ENCODE peak calls at places on chromosomes 16 and 17, in five cellular contexts. S, Q, Z, M and U are unnamed samples.

GRCh38 chr16:64397042-64397441 is 724.8 kb downstream of the CDH11 start:
- DNase-seq in M (no peak), S (no peak), Q (no peak), Z (no peak), U (no peak)

GRCh38 chr17:79658811-79659207 is 48.0 kb upstream of the RBFOX3 start:
- DNase-seq in Z (no peak), Q (peak), S (peak), M (peak), U (peak)

GRCh38 chr17:18115517-18115916 is 7.0 kb downstream of the MYO15A start:
- DNase-seq in M (no peak), Q (no peak), S (no peak), Z (no peak), U (no peak)

GRCh38 chr16:52597772-52598483 is 51.0 kb upstream of the TOX3 start:
- DNase-seq in Q (no peak), Z (no peak), M (peak), S (peak), U (no peak)

GRCh38 chr16:85912271-85912974 is 13.5 kb downstream of the IRF8 start:
- DNase-seq in Z (no peak), Q (no peak), M (no peak), S (no peak), U (no peak)

GRCh38 chr16:25893332-25893731 is 201.6 kb downstream of the HS3ST4 start:
- DNase-seq in M (no peak), S (no peak), Z (no peak), Q (no peak), U (no peak)

GRCh38 chr16:84312783-84313382 is 18.2 kb downstream of the WFDC1 start:
- DNase-seq in M (no peak), S (peak), Z (no peak), Q (no peak), U (no peak)

GRCh38 chr16:66508261-66508913 is 41.5 kb downstream of the TK2 start:
- DNase-seq in Q (no peak), S (no peak), M (no peak), Z (no peak), U (no peak)

GRCh38 chr16:63613701-63614100 is 1508.2 kb downstream of the CDH11 start:
- DNase-seq in Z (no peak), S (no peak), Q (no peak), M (peak), U (no peak)

GRCh38 chr16:88789593-88789992 is 4.6 kb upstream of the PIEZO1 start:
- DNase-seq in S (no peak), Z (no peak), M (no peak), Q (no peak), U (no peak)

GRCh38 chr16:88792078-88792550 is 7.1 kb upstream of the PIEZO1 start:
- DNase-seq in M (no peak), S (no peak), Q (no peak), Z (no peak), U (no peak)

GRCh38 chr16:88787579-88788314 is 2.7 kb upstream of the PIEZO1 start:
- DNase-seq in M (peak), Z (no peak), Q (no peak), S (no peak), U (no peak)

GRCh38 chr16:88792668-88793587 is 7.9 kb upstream of the PIEZO1 start:
- DNase-seq in S (peak), Z (no peak), Q (no peak), M (no peak), U (no peak)

DNA sequence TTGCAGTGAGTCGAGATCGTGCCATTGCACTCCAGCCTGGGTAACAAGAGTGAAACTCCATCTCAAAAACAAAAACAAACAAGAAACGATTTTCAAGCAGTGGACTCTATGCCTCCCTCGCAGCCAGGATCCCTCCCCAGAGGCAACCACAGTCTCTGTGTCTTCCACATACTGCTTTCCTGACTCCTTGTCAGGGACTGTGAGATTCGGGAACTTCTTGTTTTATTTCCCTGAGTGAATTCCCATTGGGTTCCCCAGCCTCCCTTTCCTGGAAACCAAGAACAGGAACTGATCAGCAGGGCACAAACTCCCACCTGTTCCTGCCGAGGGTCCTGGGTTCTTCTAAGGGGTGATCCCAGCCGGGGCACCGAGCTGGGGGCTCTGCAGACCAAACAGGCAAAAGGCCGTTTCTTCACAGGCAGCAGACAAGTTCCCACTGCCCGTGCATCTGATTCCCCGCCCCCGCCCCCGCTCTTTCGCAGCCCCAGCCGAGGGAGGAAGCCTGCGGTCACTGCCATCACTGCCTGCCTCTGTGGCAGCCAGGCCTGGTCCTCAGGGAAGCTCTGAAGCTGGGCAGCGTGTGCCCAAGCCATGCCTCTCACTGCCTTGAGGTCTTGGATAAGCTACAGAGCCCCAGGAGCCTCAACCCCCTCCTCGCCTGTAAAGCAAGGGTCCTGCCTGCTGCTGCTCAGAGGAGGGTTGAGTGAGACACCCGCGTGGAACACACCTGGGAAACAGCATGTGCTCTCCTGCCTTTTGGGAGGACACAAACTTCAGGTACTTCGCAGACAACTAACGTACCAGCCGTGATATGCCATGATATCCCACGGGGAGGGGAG is 5.5 kb upstream of the PIEZO1 start:
- DNase-seq in Q (no peak), Z (no peak), S (peak), M (no peak), U (no peak)
- TF ChIP-seq SUZ12 in Q (no peak), Z (no peak), S (no peak), M (no peak), U (no peak)

GRCh38 chr17:47895856-47896671 is at the start of gene SP2:
- DNase-seq in Z (peak), S (peak), M (peak), Q (peak), U (peak)

GRCh38 chr17:47894498-47895253 is 1.4 kb upstream of the SP2 start:
- DNase-seq in M (no peak), Z (no peak), Q (no peak), S (no peak), U (no peak)

GRCh38 chr17:47896672-47897490 is 845 bp downstream of the SP2 start:
- DNase-seq in M (no peak), Q (no peak), Z (no peak), S (no peak), U (no peak)

GRCh38 chr17:47897561-47897960 is 1.5 kb downstream of the SP2 start:
- DNase-seq in Z (no peak), S (no peak), M (no peak), Q (no peak), U (no peak)

DNA sequence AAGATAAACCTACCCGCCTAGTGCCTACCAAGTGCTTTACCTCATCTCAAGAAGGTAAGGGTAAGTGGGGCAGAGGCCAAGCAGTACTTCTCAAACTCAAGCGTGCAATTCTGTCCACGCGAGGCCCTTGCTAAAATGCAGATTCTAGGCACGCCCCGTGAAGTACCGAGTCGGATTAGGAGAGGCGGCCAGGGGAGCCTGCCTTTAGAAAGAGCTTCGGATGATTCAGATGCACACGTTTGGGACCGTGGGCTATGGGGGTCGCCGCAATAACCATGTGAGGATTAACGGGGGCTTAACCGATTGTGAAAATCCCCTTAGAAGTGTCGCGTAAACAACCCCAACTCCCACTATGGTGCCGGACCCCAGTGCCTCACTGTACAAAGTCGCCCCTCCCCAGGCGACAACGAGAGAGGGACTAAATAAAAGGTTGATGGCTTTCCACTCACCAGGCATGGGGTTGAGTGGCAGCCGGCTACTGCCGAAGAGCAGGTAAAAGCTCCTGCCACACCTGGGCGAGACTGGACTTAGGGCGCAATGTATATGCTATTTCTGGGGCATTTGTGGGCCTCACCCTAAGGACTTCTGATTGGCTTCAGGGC is 681 bp upstream of the SP2 start:
- DNase-seq in S (no peak), Q (no peak), Z (no peak), M (no peak), U (no peak)
- TF ChIP-seq SUZ12 in S (no peak), Q (no peak), Z (no peak), M (no peak), U (no peak)

GRCh38 chr17:49932131-49932723 is 36.8 kb upstream of the DLX4 start:
- DNase-seq in M (no peak), Z (no peak), S (no peak), Q (no peak), U (no peak)
- TF ChIP-seq SUZ12 in M (no peak), Z (no peak), S (no peak), Q (no peak), U (no peak)

DNA sequence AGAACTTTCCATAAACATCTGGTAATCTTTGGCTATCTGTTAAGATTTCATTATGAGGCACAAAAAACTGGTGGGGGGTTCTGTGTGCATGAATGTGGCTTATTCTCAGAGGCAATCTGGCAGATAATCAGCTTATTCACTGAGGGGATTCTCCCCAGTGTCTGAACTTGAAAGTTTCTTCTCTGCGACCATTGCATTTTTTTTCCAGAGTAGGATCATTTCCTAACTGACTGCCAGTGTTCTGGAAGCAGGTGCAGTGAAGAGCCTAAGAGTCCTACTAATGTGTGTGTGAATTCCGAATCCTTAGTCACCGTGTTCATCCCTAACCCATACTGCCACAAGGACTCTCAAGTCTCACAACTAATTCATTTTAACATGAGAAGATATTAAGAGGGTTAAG is 64.9 kb upstream of the LRRC37A3 start:
- DNase-seq in Z (no peak), M (no peak), Q (no peak), S (no peak), U (no peak)
- TF ChIP-seq SUZ12 in Z (no peak), M (no peak), Q (no peak), S (no peak), U (no peak)

DNA sequence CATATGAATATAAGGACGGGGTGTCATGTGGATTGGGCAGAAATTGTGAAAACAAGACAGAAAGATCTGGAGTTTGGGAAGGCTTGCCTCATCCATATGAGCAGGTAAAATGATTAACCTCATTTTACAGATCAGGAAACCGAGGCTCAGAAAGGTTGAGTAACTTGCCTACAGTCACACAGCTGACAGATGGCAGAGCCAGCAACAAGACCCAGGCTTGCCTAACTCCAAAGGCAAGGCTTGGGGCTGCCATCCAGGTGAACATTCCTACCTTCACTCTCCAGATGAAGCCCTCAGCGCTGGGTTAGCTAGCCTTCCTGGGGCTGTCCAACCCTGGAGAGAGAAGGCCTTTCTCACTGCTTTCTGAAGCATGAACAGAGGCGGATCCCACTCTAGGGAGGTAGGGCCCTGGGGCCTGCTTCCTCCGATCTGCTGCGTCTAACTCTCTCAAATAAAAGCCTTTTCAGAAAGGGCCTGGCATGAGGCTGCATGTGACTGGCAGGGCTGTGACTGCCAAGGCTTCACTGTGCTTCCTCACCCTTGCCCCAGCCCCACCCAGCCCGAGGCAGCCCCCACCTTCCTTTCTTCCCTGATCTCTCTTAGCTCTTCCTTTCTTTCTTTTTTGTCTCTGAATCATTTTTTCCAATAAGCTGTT is 107.8 kb downstream of the GNAO1 start:
- DNase-seq in M (no peak), Z (no peak), S (no peak), Q (no peak), U (no peak)
- TF ChIP-seq SUZ12 in M (no peak), Z (no peak), S (no peak), Q (no peak), U (no peak)

GRCh38 chr17:45411348-45412105 is 21.1 kb downstream of the ARHGAP27 start:
- DNase-seq in Z (no peak), S (no peak), Q (no peak), M (no peak), U (no peak)

GRCh38 chr17:45413498-45413923 is 19.2 kb downstream of the ARHGAP27 start:
- DNase-seq in M (peak), S (no peak), Z (no peak), Q (no peak), U (no peak)

GRCh38 chr17:45409659-45410076 is 23.0 kb downstream of the ARHGAP27 start:
- DNase-seq in Z (no peak), Q (no peak), S (no peak), M (no peak), U (no peak)

GRCh38 chr17:45408611-45409421 is 23.9 kb downstream of the ARHGAP27 start:
- DNase-seq in Z (no peak), S (no peak), Q (no peak), M (no peak), U (no peak)

DNA sequence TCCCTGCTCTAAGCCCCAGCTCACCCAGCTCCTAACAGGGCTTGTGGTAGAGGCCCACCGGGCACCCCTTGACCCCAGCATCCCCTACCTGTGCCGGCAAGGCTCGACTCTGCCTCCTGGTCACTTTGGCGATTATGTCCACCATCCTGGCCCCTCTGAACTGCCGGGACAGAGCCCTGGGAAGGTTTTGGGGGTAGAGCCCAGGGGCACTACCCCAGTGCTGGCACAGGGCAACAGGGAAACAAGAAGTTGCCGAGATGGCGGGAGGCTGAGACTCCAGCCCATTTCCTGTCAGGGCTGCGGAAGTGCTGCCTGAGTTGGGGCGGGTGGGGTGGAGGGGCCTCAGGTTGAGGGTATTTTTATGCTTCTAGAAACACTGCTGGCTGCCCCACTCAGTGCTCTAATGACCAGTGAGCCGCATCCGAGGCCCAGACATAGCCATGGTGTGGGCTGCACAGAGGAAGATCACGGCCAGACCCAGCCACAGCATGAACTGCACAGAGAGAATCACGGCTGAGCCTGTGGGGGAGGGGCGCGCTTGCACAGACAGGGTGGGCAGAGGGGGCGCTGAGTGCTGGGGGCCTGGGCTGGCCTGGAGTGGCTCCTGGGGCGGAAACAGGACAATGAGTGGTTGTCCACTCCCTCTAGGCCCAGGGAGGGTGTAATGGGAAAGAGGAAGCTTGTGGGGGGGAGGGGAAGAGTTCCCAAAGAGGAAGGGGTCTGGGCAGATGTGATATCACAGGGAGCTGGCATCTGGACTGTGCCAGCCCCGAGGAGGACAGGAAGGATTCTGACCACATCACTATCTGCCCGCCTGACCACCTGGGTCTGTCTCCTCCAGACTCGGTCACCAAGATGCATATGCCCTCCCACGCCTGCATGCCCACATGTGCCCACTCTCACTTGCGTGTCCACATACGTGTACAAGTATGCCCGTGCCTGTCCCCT is 22.3 kb downstream of the ARHGAP27 start:
- DNase-seq in Q (no peak), S (no peak), Z (no peak), M (no peak), U (no peak)
- TF ChIP-seq SUZ12 in Q (no peak), S (no peak), Z (no peak), M (no peak), U (no peak)

GRCh38 chr16:3198334-3199072 is 10.5 kb downstream of the OR1F1 start:
- DNase-seq in Z (no peak), S (no peak), M (peak), Q (no peak), U (no peak)
- TF ChIP-seq SUZ12 in Z (no peak), S (no peak), M (no peak), Q (no peak), U (no peak)

DNA sequence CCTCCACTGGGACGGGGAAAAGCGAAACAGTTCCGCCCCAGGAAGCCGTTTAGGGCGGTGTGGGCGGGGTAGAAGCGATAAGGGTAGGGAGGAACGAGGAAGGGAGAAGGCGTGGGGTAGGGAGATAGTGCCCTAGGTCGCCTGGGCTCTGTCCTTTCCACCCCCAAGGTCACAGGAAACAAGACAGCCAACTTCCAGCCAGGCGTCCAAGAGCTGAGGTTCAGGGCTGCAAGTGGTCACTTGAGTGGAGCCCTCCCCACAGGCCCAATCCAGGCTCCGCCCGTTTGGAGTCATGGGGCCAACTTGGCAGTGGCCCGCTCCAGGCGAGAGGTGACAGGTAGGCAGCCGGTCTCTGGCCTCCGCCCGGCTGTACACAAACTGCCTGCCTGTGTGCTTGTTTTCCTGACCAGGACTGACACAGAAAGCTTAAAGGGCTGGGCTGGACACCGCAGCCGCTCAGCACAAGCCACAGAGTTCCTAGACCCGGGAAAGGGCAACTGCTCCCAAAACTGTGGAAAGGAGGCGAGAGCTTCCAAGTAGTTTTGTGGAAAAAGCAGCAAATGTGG is at the start of gene RILP:
- DNase-seq in Z (no peak), S (peak), M (peak), Q (no peak), U (no peak)
- TF ChIP-seq SUZ12 in Z (no peak), S (no peak), M (no peak), Q (no peak), U (no peak)